ENCODE peak calls at places on chromosome 16, in eight cellular contexts. One of them, this sample, is unnamed.

GRCh38 chr16:79770244-79771064 is 169.9 kb upstream of the MAF start:
- DNase-seq in cortex of kidney: no peak
- DNase-seq in adipocyte: peak
- DNase-seq in DND-41: peak
- DNase-seq in stimulated activated CD4-positive, alpha-beta T cell treated with anti-CD3 and anti-CD28 coated beads, Interleukin-4, amount 100 ng/mL, for 48 hours: peak
- DNase-seq in stimulated activated CD8-positive, alpha-beta memory T cell treated with anti-CD3 and anti-CD28 coated beads, Interleukin-2, amount 100 ng/mL, for 48 hours: peak
- DNase-seq in mesothelial cell of epicardium: peak
- DNase-seq in substantia nigra: peak
- DNase-seq in this sample: peak

GRCh38 chr16:72530434-72530833 is 358.5 kb upstream of the PMFBP1 start:
- DNase-seq in stimulated activated CD4-positive, alpha-beta T cell treated with anti-CD3 and anti-CD28 coated beads, Interleukin-4, amount 100 ng/mL, for 48 hours: no peak
- DNase-seq in stimulated activated CD8-positive, alpha-beta memory T cell treated with anti-CD3 and anti-CD28 coated beads, Interleukin-2, amount 100 ng/mL, for 48 hours: no peak
- DNase-seq in substantia nigra: no peak
- DNase-seq in adipocyte: peak
- DNase-seq in DND-41: no peak
- DNase-seq in mesothelial cell of epicardium: no peak
- DNase-seq in cortex of kidney: no peak
- DNase-seq in this sample: no peak

GRCh38 chr16:8740775-8741355 is 56.6 kb downstream of the TMEM186 start:
- DNase-seq in mesothelial cell of epicardium: no peak
- DNase-seq in DND-41: no peak
- DNase-seq in cortex of kidney: no peak
- DNase-seq in adipocyte: no peak
- DNase-seq in stimulated activated CD8-positive, alpha-beta memory T cell treated with anti-CD3 and anti-CD28 coated beads, Interleukin-2, amount 100 ng/mL, for 48 hours: no peak
- DNase-seq in stimulated activated CD4-positive, alpha-beta T cell treated with anti-CD3 and anti-CD28 coated beads, Interleukin-4, amount 100 ng/mL, for 48 hours: no peak
- DNase-seq in substantia nigra: no peak
- DNase-seq in this sample: no peak

GRCh38 chr16:86584726-86585721 is 6.7 kb downstream of the FOXL1 start:
- DNase-seq in adipocyte: peak
- DNase-seq in cortex of kidney: no peak
- DNase-seq in mesothelial cell of epicardium: no peak
- DNase-seq in stimulated activated CD8-positive, alpha-beta memory T cell treated with anti-CD3 and anti-CD28 coated beads, Interleukin-2, amount 100 ng/mL, for 48 hours: no peak
- DNase-seq in substantia nigra: no peak
- DNase-seq in stimulated activated CD4-positive, alpha-beta T cell treated with anti-CD3 and anti-CD28 coated beads, Interleukin-4, amount 100 ng/mL, for 48 hours: no peak
- DNase-seq in DND-41: no peak
- DNase-seq in this sample: no peak

GRCh38 chr16:89345663-89346150 is 128.2 kb downstream of the ZNF778 start:
- DNase-seq in cortex of kidney: no peak
- DNase-seq in adipocyte: no peak
- DNase-seq in substantia nigra: no peak
- DNase-seq in stimulated activated CD8-positive, alpha-beta memory T cell treated with anti-CD3 and anti-CD28 coated beads, Interleukin-2, amount 100 ng/mL, for 48 hours: no peak
- DNase-seq in mesothelial cell of epicardium: no peak
- DNase-seq in DND-41: no peak
- DNase-seq in stimulated activated CD4-positive, alpha-beta T cell treated with anti-CD3 and anti-CD28 coated beads, Interleukin-4, amount 100 ng/mL, for 48 hours: no peak
- DNase-seq in this sample: no peak

GRCh38 chr16:70252355-70252988 is 732 bp upstream of the EXOSC6 start:
- DNase-seq in DND-41: no peak
- DNase-seq in substantia nigra: no peak
- DNase-seq in cortex of kidney: no peak
- DNase-seq in stimulated activated CD4-positive, alpha-beta T cell treated with anti-CD3 and anti-CD28 coated beads, Interleukin-4, amount 100 ng/mL, for 48 hours: peak
- DNase-seq in adipocyte: peak
- DNase-seq in stimulated activated CD8-positive, alpha-beta memory T cell treated with anti-CD3 and anti-CD28 coated beads, Interleukin-2, amount 100 ng/mL, for 48 hours: no peak
- DNase-seq in mesothelial cell of epicardium: no peak
- DNase-seq in this sample: peak

GRCh38 chr16:48232459-48233040 is 11.6 kb upstream of the LONP2 start:
- DNase-seq in stimulated activated CD4-positive, alpha-beta T cell treated with anti-CD3 and anti-CD28 coated beads, Interleukin-4, amount 100 ng/mL, for 48 hours: no peak
- DNase-seq in adipocyte: no peak
- DNase-seq in cortex of kidney: no peak
- DNase-seq in mesothelial cell of epicardium: no peak
- DNase-seq in DND-41: no peak
- DNase-seq in substantia nigra: no peak
- DNase-seq in stimulated activated CD8-positive, alpha-beta memory T cell treated with anti-CD3 and anti-CD28 coated beads, Interleukin-2, amount 100 ng/mL, for 48 hours: no peak
- DNase-seq in this sample: no peak

GRCh38 chr16:68259007-68259406 is 5.3 kb upstream of the SLC7A6 start:
- DNase-seq in mesothelial cell of epicardium: no peak
- DNase-seq in adipocyte: no peak
- DNase-seq in cortex of kidney: no peak
- DNase-seq in substantia nigra: no peak
- DNase-seq in DND-41: no peak
- DNase-seq in stimulated activated CD4-positive, alpha-beta T cell treated with anti-CD3 and anti-CD28 coated beads, Interleukin-4, amount 100 ng/mL, for 48 hours: no peak
- DNase-seq in stimulated activated CD8-positive, alpha-beta memory T cell treated with anti-CD3 and anti-CD28 coated beads, Interleukin-2, amount 100 ng/mL, for 48 hours: no peak
- DNase-seq in this sample: no peak

GRCh38 chr16:12771341-12771798 is 32.3 kb downstream of the CPPED1 start:
- DNase-seq in stimulated activated CD4-positive, alpha-beta T cell treated with anti-CD3 and anti-CD28 coated beads, Interleukin-4, amount 100 ng/mL, for 48 hours: no peak
- DNase-seq in stimulated activated CD8-positive, alpha-beta memory T cell treated with anti-CD3 and anti-CD28 coated beads, Interleukin-2, amount 100 ng/mL, for 48 hours: no peak
- DNase-seq in DND-41: no peak
- DNase-seq in substantia nigra: no peak
- DNase-seq in mesothelial cell of epicardium: no peak
- DNase-seq in cortex of kidney: no peak
- DNase-seq in adipocyte: no peak
- DNase-seq in this sample: no peak